ENCODE peak calls at places on chromosomes 11 and 22, in four cellular contexts. P is tibial nerve; K is CD8-positive, alpha-beta T cell; G is hepatocyte. L is an unnamed sample. For H3K4me1, the result is how much of the 10 kb centered on the place peaks cover.

GRCh38 chr11:81449588-81450155 is 1284.0 kb downstream of the FAM181B start:
- DNase-seq in P (no peak), K (no peak), G (no peak), L (no peak)

GRCh38 chr22:25848954-25849353 is 107.0 kb downstream of the MYO18B start:
- DNase-seq in P (no peak), K (no peak), G (no peak), L (no peak)

GRCh38 chr11:47071871-47072270 is 104.8 kb downstream of the ARFGAP2 start:
- DNase-seq in P (peak), K (no peak), G (peak), L (no peak)

GRCh38 chr22:32164084-32164894 is 5.2 kb upstream of the C22orf42 start:
- DNase-seq in P (no peak), K (no peak), G (no peak), L (no peak)

GRCh38 chr11:7186190-7186589 is 65.5 kb upstream of the SYT9 start:
- DNase-seq in P (no peak), K (no peak), G (no peak), L (no peak)

GRCh38 chr11:134399293-134399654 is 12.8 kb downstream of the B3GAT1 start:
- DNase-seq in P (no peak), K (no peak), G (no peak), L (no peak)

GRCh38 chr22:32910358-32910757 is 108.9 kb downstream of the TIMP3 start:
- DNase-seq in P (no peak), K (no peak), G (no peak), L (no peak)

GRCh38 chr22:49567894-49568750 is 259.6 kb downstream of the BRD1 start:
- DNase-seq in P (no peak), K (no peak), G (no peak), L (no peak)

GRCh38 chr22:22372063-22372462 is 127.5 kb downstream of the VPREB1 start:
- DNase-seq in P (no peak), K (no peak), G (no peak), L (no peak)

GRCh38 chr11:121249039-121249663 is 43.4 kb upstream of the SC5D start:
- DNase-seq in P (no peak), K (no peak), G (peak), L (no peak)

GRCh38 chr22:36331912-36332622 is 55.7 kb downstream of the MYH9 start:
- DNase-seq in P (peak), K (peak), G (peak), L (peak)

GRCh38 chr22:40567626-40568328 is 68.7 kb downstream of the MRTFA start:
- DNase-seq in P (no peak), K (no peak), G (no peak), L (no peak)

GRCh38 chr11:62889484-62890437 is 9.1 kb downstream of the SLC3A2 start:
- DNase-seq in P (no peak), K (no peak), G (peak), L (no peak)

GRCh38 chr22:28949788-28950187 is 66.4 kb downstream of the ZNRF3 start:
- DNase-seq in P (no peak), K (no peak), G (no peak), L (no peak)

GRCh38 chr11:27462543-27462942 is 10.0 kb downstream of the LGR4 start:
- DNase-seq in P (no peak), K (no peak), G (no peak), L (no peak)

GRCh38 chr11:119316017-119316728 is 757 bp downstream of the MCAM start:
- DNase-seq in P (no peak), K (no peak), G (no peak), L (peak)

DNA sequence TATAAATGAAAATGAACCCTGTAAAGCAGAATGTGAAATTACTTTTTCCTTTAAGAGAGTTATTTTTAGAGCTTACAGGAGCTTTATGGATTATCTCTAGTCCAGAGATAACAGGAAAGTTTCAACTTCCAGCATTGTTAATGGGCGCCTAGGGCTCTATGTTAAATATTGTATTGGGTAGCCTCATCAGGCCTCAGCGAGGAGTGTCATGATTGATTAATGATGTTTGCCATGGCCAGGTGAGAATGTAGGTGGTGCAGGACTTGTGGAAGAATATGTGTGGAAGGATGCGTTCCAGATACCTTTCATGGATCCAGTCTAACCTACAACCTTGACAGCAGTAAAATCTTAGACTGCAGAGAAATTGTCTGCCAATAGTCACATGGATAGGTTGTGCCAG is 50.6 kb downstream of the ME3 start:
- DNase-seq in P (no peak), K (no peak), G (no peak), L (no peak)
- H3K4me1 ChIP-seq in P (under half), K (under half), G (under half), L (under half)

DNA sequence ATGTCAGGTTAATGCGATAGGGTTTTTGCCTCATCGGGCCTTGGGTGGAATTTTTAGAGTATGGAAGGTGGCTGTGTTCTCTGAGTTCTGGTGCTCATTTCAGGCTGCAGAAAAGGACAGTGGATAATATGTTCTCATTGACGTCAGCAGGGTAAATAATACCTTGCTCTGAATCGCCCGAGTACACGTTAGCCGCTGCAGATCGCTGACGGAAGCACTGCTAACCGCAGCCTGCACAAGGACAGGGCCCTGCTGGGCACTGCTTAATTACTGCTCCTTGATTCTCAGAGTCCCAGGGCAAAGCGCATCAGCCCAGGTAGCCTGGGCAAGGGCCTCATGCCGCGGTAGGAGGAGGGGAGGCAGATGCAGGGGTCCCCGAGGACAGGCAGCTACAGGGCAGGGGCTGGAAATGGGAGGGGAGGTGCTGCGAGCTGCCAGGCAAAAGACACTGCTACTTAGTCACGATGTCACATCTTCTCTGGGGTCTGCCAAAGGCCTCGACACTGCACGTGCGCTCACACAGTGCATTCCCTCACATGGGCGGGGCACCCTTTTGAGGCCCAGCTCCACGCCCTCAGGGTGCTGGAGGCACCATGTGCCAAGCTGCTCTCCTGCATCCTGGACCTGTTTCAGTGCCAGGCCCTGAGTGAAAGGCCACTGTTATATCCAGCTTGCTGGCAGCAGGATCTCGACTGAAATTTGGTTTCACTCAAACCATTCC is 35.2 kb downstream of the PPP2R1B start:
- DNase-seq in P (no peak), K (no peak), G (peak), L (peak)
- H3K4me1 ChIP-seq in P (under half), K (under half), G (under half), L (half or more)

GRCh38 chr11:61769946-61770683 is 17.7 kb downstream of the MYRF start:
- DNase-seq in P (no peak), K (no peak), G (no peak), L (no peak)
- H3K4me1 ChIP-seq in P (under half), K (under half), G (half or more), L (under half)

GRCh38 chr11:114061053-114062049 is 1.8 kb downstream of the ZBTB16 start:
- DNase-seq in P (no peak), K (no peak), G (peak), L (no peak)

GRCh38 chr11:114063149-114063828 is 3.8 kb downstream of the ZBTB16 start:
- DNase-seq in P (no peak), K (no peak), G (no peak), L (no peak)

GRCh38 chr11:114060402-114061052 is 1.0 kb downstream of the ZBTB16 start:
- DNase-seq in P (no peak), K (peak), G (peak), L (peak)

GRCh38 chr11:114063829-114064201 is 4.3 kb downstream of the ZBTB16 start:
- DNase-seq in P (no peak), K (no peak), G (no peak), L (no peak)

GRCh38 chr11:114062272-114062671 is 2.8 kb downstream of the ZBTB16 start:
- DNase-seq in P (no peak), K (no peak), G (no peak), L (no peak)
- H3K4me1 ChIP-seq in P (under half), K (under half), G (under half), L (half or more)

DNA sequence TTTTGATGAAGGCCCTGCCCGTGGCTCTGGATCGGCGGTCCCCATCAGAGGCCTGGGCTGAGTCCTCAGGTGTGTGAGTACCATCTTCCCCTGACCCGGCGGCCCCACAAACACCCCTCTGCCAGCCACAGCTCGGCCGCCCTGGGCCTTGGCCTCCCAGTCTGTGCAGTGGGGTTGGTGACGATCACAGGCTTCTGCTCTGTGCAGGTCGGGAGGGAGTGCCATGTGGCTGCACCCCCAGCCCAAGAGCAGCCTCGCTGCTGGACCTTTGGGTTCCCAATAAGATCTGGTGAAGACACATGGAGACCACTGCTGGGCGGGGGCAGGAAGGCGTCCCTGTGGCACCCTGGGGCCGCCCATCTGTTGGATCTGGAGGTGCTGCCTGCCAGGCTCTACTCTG is 47.1 kb upstream of the PPARA start:
- DNase-seq in P (no peak), K (no peak), G (no peak), L (no peak)
- H3K4me1 ChIP-seq in P (half or more), K (under half), G (under half), L (half or more)